ENCODE peak calls at places on chromosome 3, in four cellular contexts. One of them, this sample, is unnamed.

GRCh38 chr3:151976211-151977050 is 103.0 kb downstream of the SUCNR1 start:
- DNase-seq in K562: peak
- DNase-seq in HepG2: peak
- DNase-seq in GM12878: no peak
- DNase-seq in this sample: no peak

GRCh38 chr3:9028134-9028533 is 64.9 kb upstream of the RAD18 start:
- DNase-seq in HepG2: no peak
- DNase-seq in GM12878: no peak
- DNase-seq in K562: no peak
- DNase-seq in this sample: no peak

GRCh38 chr3:178787960-178788359 is 251.7 kb downstream of the KCNMB2 start:
- DNase-seq in GM12878: no peak
- DNase-seq in HepG2: no peak
- DNase-seq in K562: no peak
- DNase-seq in this sample: no peak

GRCh38 chr3:169722715-169723114 is 42.1 kb downstream of the TERC start:
- DNase-seq in K562: no peak
- DNase-seq in HepG2: no peak
- DNase-seq in GM12878: no peak
- DNase-seq in this sample: no peak

GRCh38 chr3:51777985-51778384 is 1.1 kb downstream of the IQCF6 start:
- DNase-seq in K562: no peak
- DNase-seq in GM12878: no peak
- DNase-seq in HepG2: no peak
- DNase-seq in this sample: no peak

GRCh38 chr3:102571985-102572384 is 137.2 kb downstream of the ZPLD1 start:
- DNase-seq in K562: no peak
- DNase-seq in HepG2: no peak
- DNase-seq in GM12878: no peak
- DNase-seq in this sample: no peak

GRCh38 chr3:42152193-42152592 is 61.0 kb downstream of the TRAK1 start:
- DNase-seq in HepG2: no peak
- DNase-seq in GM12878: no peak
- DNase-seq in K562: no peak
- DNase-seq in this sample: no peak

GRCh38 chr3:143901105-143901504 is 52.8 kb upstream of the SLC9A9 start:
- DNase-seq in HepG2: no peak
- DNase-seq in K562: no peak
- DNase-seq in GM12878: no peak
- DNase-seq in this sample: no peak

GRCh38 chr3:23805228-23805880 is 401 bp upstream of the UBE2E1 start:
- DNase-seq in HepG2: peak
- DNase-seq in K562: no peak
- DNase-seq in GM12878: no peak
- DNase-seq in this sample: no peak

GRCh38 chr3:191070201-191070600 is 128.8 kb upstream of the OSTN start:
- DNase-seq in K562: no peak
- DNase-seq in HepG2: no peak
- DNase-seq in GM12878: no peak
- DNase-seq in this sample: no peak

GRCh38 chr3:12483364-12483763 is 916 bp upstream of the TSEN2 start:
- DNase-seq in HepG2: no peak
- DNase-seq in GM12878: no peak
- DNase-seq in K562: peak
- DNase-seq in this sample: no peak

GRCh38 chr3:13057641-13058040 is 15.6 kb downstream of the IQSEC1 start:
- DNase-seq in K562: no peak
- DNase-seq in GM12878: no peak
- DNase-seq in HepG2: no peak
- DNase-seq in this sample: peak

GRCh38 chr3:111774622-111775021 is 84.4 kb upstream of the PHLDB2 start:
- DNase-seq in K562: no peak
- DNase-seq in HepG2: no peak
- DNase-seq in GM12878: no peak
- DNase-seq in this sample: no peak

GRCh38 chr3:127063916-127064315 is 81.0 kb downstream of the PLXNA1 start:
- DNase-seq in K562: no peak
- DNase-seq in HepG2: no peak
- DNase-seq in GM12878: no peak
- DNase-seq in this sample: no peak

GRCh38 chr3:16181361-16181760 is 6.9 kb downstream of the GALNT15 start:
- DNase-seq in HepG2: no peak
- DNase-seq in GM12878: no peak
- DNase-seq in K562: no peak
- DNase-seq in this sample: no peak

GRCh38 chr3:176789281-176789705 is 408.0 kb downstream of the TBL1XR1 start:
- DNase-seq in HepG2: no peak
- DNase-seq in GM12878: no peak
- DNase-seq in K562: no peak
- DNase-seq in this sample: no peak

GRCh38 chr3:185084883-185085282 is 68.0 kb downstream of the C3orf70 start:
- DNase-seq in HepG2: no peak
- DNase-seq in K562: no peak
- DNase-seq in GM12878: no peak
- DNase-seq in this sample: no peak

GRCh38 chr3:45011756-45012441 is 14.2 kb upstream of the CLEC3B start:
- DNase-seq in GM12878: no peak
- DNase-seq in K562: no peak
- DNase-seq in HepG2: no peak
- DNase-seq in this sample: no peak

GRCh38 chr3:125148836-125149235 is 63.7 kb downstream of the SLC12A8 start:
- DNase-seq in GM12878: no peak
- DNase-seq in K562: no peak
- DNase-seq in HepG2: no peak
- DNase-seq in this sample: no peak

GRCh38 chr3:52277071-52277964 is 1.1 kb downstream of the WDR82 start:
- DNase-seq in K562: peak
- DNase-seq in HepG2: peak
- DNase-seq in GM12878: no peak
- DNase-seq in this sample: peak

GRCh38 chr3:98962189-98962930 is 60.9 kb upstream of the DCBLD2 start:
- DNase-seq in HepG2: peak
- DNase-seq in GM12878: no peak
- DNase-seq in K562: no peak
- DNase-seq in this sample: no peak

GRCh38 chr3:128806588-128806987 is 72.8 kb upstream of the ACAD9 start:
- DNase-seq in HepG2: no peak
- DNase-seq in GM12878: no peak
- DNase-seq in K562: no peak
- DNase-seq in this sample: no peak

GRCh38 chr3:54188176-54188791 is 65.9 kb downstream of the CACNA2D3 start:
- DNase-seq in HepG2: peak
- DNase-seq in GM12878: no peak
- DNase-seq in K562: peak
- DNase-seq in this sample: peak

GRCh38 chr3:101340591-101340990 is 20.2 kb upstream of the IMPG2 start:
- DNase-seq in K562: no peak
- DNase-seq in HepG2: no peak
- DNase-seq in GM12878: no peak
- DNase-seq in this sample: no peak

GRCh38 chr3:140910860-140911259 is 30.8 kb upstream of the SLC25A36 start:
- DNase-seq in GM12878: no peak
- DNase-seq in K562: peak
- DNase-seq in HepG2: no peak
- DNase-seq in this sample: peak

GRCh38 chr3:123064506-123064905 is 2.3 kb upstream of the PDIA5 start:
- DNase-seq in K562: no peak
- DNase-seq in HepG2: no peak
- DNase-seq in GM12878: no peak
- DNase-seq in this sample: no peak

GRCh38 chr3:22377421-22377820 is 626.4 kb upstream of the ZNF385D start:
- DNase-seq in HepG2: no peak
- DNase-seq in K562: no peak
- DNase-seq in GM12878: no peak
- DNase-seq in this sample: no peak
- TF ChIP-seq FOXM1 in HepG2: no peak
- TF ChIP-seq FOXM1 in K562: no peak
- TF ChIP-seq FOXM1 in GM12878: no peak
- TF ChIP-seq FOXM1 in this sample: no peak

GRCh38 chr3:110419096-110419495 is 652.5 kb upstream of the NECTIN3 start:
- DNase-seq in K562: peak
- DNase-seq in HepG2: no peak
- DNase-seq in GM12878: no peak
- DNase-seq in this sample: no peak
- TF ChIP-seq BHLHE40 in K562: no peak
- TF ChIP-seq BHLHE40 in HepG2: no peak
- TF ChIP-seq BHLHE40 in GM12878: no peak
- TF ChIP-seq BHLHE40 in this sample: no peak

DNA sequence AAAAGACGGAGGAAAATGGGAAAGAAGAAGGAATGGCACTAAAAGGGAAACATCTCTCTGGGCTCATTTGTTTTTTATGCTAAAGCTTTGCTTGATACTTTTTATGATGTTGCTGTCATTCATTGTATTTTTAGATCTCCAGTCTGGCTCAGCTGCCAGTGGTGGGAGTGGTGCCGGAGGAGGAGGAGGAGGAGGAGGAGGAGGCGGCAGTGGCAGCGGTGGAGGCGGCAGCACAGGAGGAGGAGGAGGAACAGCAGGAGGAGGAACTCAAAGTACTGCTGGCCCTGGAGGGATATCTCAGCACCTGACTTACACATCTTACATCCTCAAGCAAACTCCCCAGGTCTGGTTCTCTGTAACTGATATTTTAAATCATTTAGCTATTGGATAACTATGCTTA is 49.6 kb downstream of the MAP6D1 start:
- DNase-seq in HepG2: no peak
- DNase-seq in K562: peak
- DNase-seq in GM12878: no peak
- DNase-seq in this sample: no peak
- TF ChIP-seq SP1 in HepG2: no peak
- TF ChIP-seq SP1 in K562: no peak
- TF ChIP-seq SP1 in GM12878: no peak
- TF ChIP-seq SP1 in this sample: no peak

GRCh38 chr3:107574650-107575049 is 51.9 kb downstream of the BBX start:
- DNase-seq in K562: peak
- DNase-seq in GM12878: no peak
- DNase-seq in HepG2: peak
- DNase-seq in this sample: peak
- TF ChIP-seq FOXM1 in K562: no peak
- TF ChIP-seq FOXM1 in GM12878: no peak
- TF ChIP-seq FOXM1 in HepG2: no peak
- TF ChIP-seq FOXM1 in this sample: no peak

GRCh38 chr3:161420746-161421145 is 49.4 kb upstream of the SPTSSB start:
- DNase-seq in GM12878: no peak
- DNase-seq in K562: no peak
- DNase-seq in HepG2: peak
- DNase-seq in this sample: no peak

GRCh38 chr3:161422171-161422693 is 50.9 kb upstream of the SPTSSB start:
- DNase-seq in K562: no peak
- DNase-seq in HepG2: no peak
- DNase-seq in GM12878: no peak
- DNase-seq in this sample: no peak

GRCh38 chr3:161419555-161420333 is 48.4 kb upstream of the SPTSSB start:
- DNase-seq in HepG2: no peak
- DNase-seq in GM12878: no peak
- DNase-seq in K562: no peak
- DNase-seq in this sample: no peak

DNA sequence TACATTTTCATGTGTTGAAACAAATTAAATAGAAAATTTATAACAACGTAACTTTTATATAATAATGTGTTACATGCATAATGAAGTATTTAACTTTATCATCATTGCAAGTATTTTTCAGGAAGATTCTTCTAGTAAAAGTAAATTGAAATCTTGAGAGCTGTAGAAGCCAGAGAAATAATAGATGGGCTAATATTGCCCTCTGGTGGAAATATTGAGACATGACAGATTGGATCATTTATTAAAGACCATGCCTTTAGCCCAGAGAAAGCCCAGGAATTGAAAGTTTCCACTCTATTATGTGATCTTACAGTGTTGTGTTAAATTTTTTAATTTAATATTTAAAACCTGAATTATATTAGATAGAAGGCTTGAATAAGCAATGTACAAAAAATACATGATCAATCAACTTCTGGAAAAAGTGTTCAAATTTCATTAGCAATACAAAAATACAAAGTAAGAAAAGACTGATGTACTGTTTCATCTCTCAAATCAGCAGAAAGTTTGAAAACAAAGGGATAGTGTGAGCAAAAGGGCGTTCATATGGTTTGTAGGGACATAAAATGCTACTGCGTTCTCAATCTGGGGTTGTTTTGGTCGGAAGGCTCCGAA is 52.7 kb upstream of the SPTSSB start:
- DNase-seq in HepG2: peak
- DNase-seq in K562: peak
- DNase-seq in GM12878: no peak
- DNase-seq in this sample: peak
- TF ChIP-seq BHLHE40 in HepG2: no peak
- TF ChIP-seq BHLHE40 in K562: no peak
- TF ChIP-seq BHLHE40 in GM12878: no peak
- TF ChIP-seq BHLHE40 in this sample: no peak

GRCh38 chr3:197499427-197499826 is 56.3 kb downstream of the BDH1 start:
- DNase-seq in K562: peak
- DNase-seq in GM12878: no peak
- DNase-seq in HepG2: peak
- DNase-seq in this sample: no peak
- TF ChIP-seq SP1 in K562: no peak
- TF ChIP-seq SP1 in GM12878: no peak
- TF ChIP-seq SP1 in HepG2: no peak
- TF ChIP-seq SP1 in this sample: no peak

GRCh38 chr3:25982756-25983155 is 192.9 kb downstream of the OXSM start:
- DNase-seq in K562: no peak
- DNase-seq in HepG2: no peak
- DNase-seq in GM12878: no peak
- DNase-seq in this sample: no peak
- TF ChIP-seq FOXM1 in K562: no peak
- TF ChIP-seq FOXM1 in HepG2: no peak
- TF ChIP-seq FOXM1 in GM12878: no peak
- TF ChIP-seq FOXM1 in this sample: no peak

GRCh38 chr3:183116051-183116614 is 16.8 kb upstream of the MCCC1 start:
- DNase-seq in GM12878: no peak
- DNase-seq in K562: peak
- DNase-seq in HepG2: peak
- DNase-seq in this sample: no peak
- TF ChIP-seq BHLHE40 in GM12878: peak
- TF ChIP-seq BHLHE40 in K562: no peak
- TF ChIP-seq BHLHE40 in HepG2: no peak
- TF ChIP-seq BHLHE40 in this sample: no peak